ENCODE peak calls at places on chromosomes 5 and 9, in five cellular contexts. P, W, M, L and D are unnamed samples.

GRCh38 chr5:95382843-95383242 is 8.3 kb upstream of the FAM81B start:
- DNase-seq in P (no peak), W (no peak), M (no peak), L (no peak), D (no peak)

GRCh38 chr5:113336975-113337374 is 97.8 kb downstream of the TSSK1B start:
- DNase-seq in P (peak), W (no peak), M (no peak), L (no peak), D (no peak)

GRCh38 chr5:83548556-83548955 is 77.0 kb downstream of the VCAN start:
- DNase-seq in P (peak), W (no peak), M (no peak), L (no peak), D (no peak)

GRCh38 chr5:71740015-71740753 is 21.1 kb downstream of the CARTPT start:
- DNase-seq in P (no peak), W (no peak), M (no peak), L (no peak), D (no peak)

GRCh38 chr5:20245432-20245974 is 257.5 kb upstream of the CDH18 start:
- DNase-seq in P (no peak), W (no peak), M (no peak), L (no peak), D (no peak)

GRCh38 chr5:55154893-55155292 is 5.1 kb upstream of the GPX8 start:
- DNase-seq in P (peak), W (no peak), M (no peak), L (no peak), D (no peak)

GRCh38 chr5:95924720-95925119 is 36.9 kb downstream of the ELL2 start:
- DNase-seq in P (no peak), W (no peak), M (no peak), L (no peak), D (no peak)

GRCh38 chr9:18888241-18888794 is 144.7 kb downstream of the SAXO1 start:
- DNase-seq in P (no peak), W (no peak), M (no peak), L (no peak), D (peak)

GRCh38 chr5:65924366-65925093 is 1.8 kb upstream of the ERBIN start:
- DNase-seq in P (peak), W (no peak), M (no peak), L (no peak), D (no peak)

GRCh38 chr5:74272019-74272775 is 368.3 kb downstream of the ENC1 start:
- DNase-seq in P (peak), W (no peak), M (no peak), L (no peak), D (no peak)